ENCODE peak calls at places on chromosomes 12 and 14, in ten cellular contexts. W, O, I, V, N, D, R, L, U and H are unnamed samples.

GRCh38 chr12:442235-442884 is 17.4 kb upstream of the B4GALNT3 start:
- DNase-seq in L (peak; percentile 55), W (peak; percentile 60), I (no peak), R (peak; percentile 46), U (no peak), V (peak; percentile 65), N (peak; percentile 60), D (peak; percentile 12), O (peak; percentile 69), H (peak; percentile 49)

GRCh38 chr12:53044896-53045571 is 4.8 kb upstream of the TNS2 start:
- DNase-seq in U (peak; percentile 63), I (no peak), N (no peak), L (no peak), O (no peak), R (no peak), D (no peak), V (no peak), W (no peak), H (no peak)

GRCh38 chr12:120539303-120539702 is 5.1 kb downstream of the RNF10 start:
- DNase-seq in U (no peak), O (peak; percentile 73), V (no peak), W (no peak), I (no peak), D (no peak), L (peak; percentile 56), R (no peak), N (no peak), H (peak; percentile 32)

GRCh38 chr14:77980475-77981321 is 180.8 kb downstream of the ADCK1 start:
- DNase-seq in I (no peak), W (peak; percentile 36), L (no peak), U (no peak), O (no peak), V (peak; percentile 77), D (no peak), N (peak; percentile 46), R (peak; percentile 46), H (no peak)

GRCh38 chr14:55285048-55285652 is 13.9 kb downstream of the FBXO34 start:
- DNase-seq in V (no peak), U (no peak), R (no peak), I (peak; percentile 66), N (no peak), O (no peak), L (no peak), D (no peak), W (no peak), H (no peak)

GRCh38 chr14:105065280-105066228 is at the start of gene GPR132:
- DNase-seq in O (peak; percentile 44), W (peak; percentile 66), N (no peak), R (peak; percentile 76), I (peak; percentile 68), L (no peak), U (peak; percentile 67), D (no peak), V (no peak), H (no peak)

GRCh38 chr12:104682790-104683279 is 226.1 kb downstream of the CHST11 start:
- DNase-seq in W (no peak), U (no peak), I (no peak), V (no peak), N (no peak), D (no peak), L (no peak), R (no peak), O (no peak), H (no peak)

GRCh38 chr12:117540011-117540410 is 178.6 kb upstream of the NOS1 start:
- DNase-seq in I (no peak), R (no peak), D (no peak), O (no peak), U (no peak), N (no peak), W (no peak), L (no peak), V (no peak), H (no peak)

GRCh38 chr14:95500201-95500681 is 16.2 kb downstream of the SYNE3 start:
- DNase-seq in D (no peak), W (no peak), V (no peak), N (no peak), L (no peak), O (no peak), U (peak; percentile 66), R (peak; percentile 52), I (no peak), H (no peak)

GRCh38 chr14:103217538-103217937 is 94.3 kb downstream of the TNFAIP2 start:
- DNase-seq in N (no peak), D (no peak), U (no peak), I (no peak), R (no peak), W (no peak), O (no peak), L (no peak), V (no peak), H (no peak)

GRCh38 chr12:104782296-104782695 is 175.8 kb downstream of the SLC41A2 start:
- DNase-seq in N (no peak), O (no peak), W (no peak), U (no peak), L (no peak), R (no peak), V (no peak), I (no peak), D (no peak), H (no peak)

GRCh38 chr12:5654019-5654418 is 222.1 kb downstream of the NTF3 start:
- DNase-seq in V (no peak), N (no peak), W (no peak), U (no peak), D (no peak), L (no peak), R (no peak), O (no peak), I (no peak), H (no peak)

GRCh38 chr12:124398578-124399227 is 103.8 kb downstream of the RFLNA start:
- DNase-seq in U (peak; percentile 95), W (peak; percentile 58), O (no peak), V (no peak), N (no peak), L (no peak), D (peak; percentile 79), I (peak; percentile 94), R (peak; percentile 60), H (no peak)

GRCh38 chr14:94129111-94129757 is at the start of gene IFI27L2:
- DNase-seq in L (peak; percentile 76), O (peak; percentile 94), V (peak; percentile 86), W (peak; percentile 55), N (peak; percentile 5), U (peak; percentile 89), D (peak; percentile 79), I (peak; percentile 88), R (peak; percentile 74), H (peak; percentile 83)

GRCh38 chr14:55052259-55052930 is 948 bp downstream of the MAPK1IP1L start:
- DNase-seq in D (no peak), I (no peak), N (no peak), R (no peak), V (peak; percentile 40), L (no peak), W (no peak), U (no peak), O (peak; percentile 30), H (peak; percentile 20)

GRCh38 chr12:46657416-46658411 is 168.1 kb downstream of the SLC38A4 start:
- DNase-seq in I (no peak), N (no peak), U (no peak), R (no peak), W (no peak), L (peak; percentile 59), V (no peak), D (no peak), O (peak; percentile 62), H (peak; percentile 42)

GRCh38 chr14:88562831-88563686 is at the start of gene ZC3H14:
- DNase-seq in N (peak; percentile 67), O (peak; percentile 89), R (peak; percentile 89), V (peak; percentile 97), U (peak; percentile 94), W (peak; percentile 84), L (peak; percentile 78), I (peak; percentile 92), D (peak; percentile 81), H (peak; percentile 85)

GRCh38 chr12:11822071-11822818 is 172.8 kb downstream of the ETV6 start:
- DNase-seq in L (peak; percentile 73), U (no peak), I (no peak), O (peak; percentile 60), R (peak; percentile 55), V (peak; percentile 78), D (no peak), N (no peak), W (no peak), H (peak; percentile 44)